ENCODE peak calls at places on chromosomes 2 and 18, in four cellular contexts. L is stimulated activated effector memory CD8-positive, alpha-beta T cell treated with anti-CD3 and anti-CD28 coated beads, Interleukin-12 subunit alpha, Interleukin-12 subunit beta, amount 100 ng/mL, for 72 hours; K is NAMALWA; U is kidney glomerular epithelial cell. V is an unnamed sample.

GRCh38 chr18:23487738-23488625 is 15.3 kb upstream of the RMC1 start:
- DNase-seq in L (no peak), K (peak; percentile 50), U (no peak), V (no peak)

GRCh38 chr2:157404363-157404762 is 39.5 kb downstream of the CYTIP start:
- DNase-seq in L (no peak), K (peak; percentile 76), U (peak; percentile 72), V (peak; percentile 52)

GRCh38 chr2:71995067-71995665 is 152.5 kb downstream of the CYP26B1 start:
- DNase-seq in L (no peak), K (peak; percentile 43), U (peak; percentile 16), V (no peak)

GRCh38 chr2:226207671-226208070 is 591.9 kb downstream of the IRS1 start:
- DNase-seq in L (no peak), K (no peak), U (no peak), V (no peak)

GRCh38 chr2:43088148-43089073 is 138.0 kb downstream of the ZFP36L2 start:
- DNase-seq in L (no peak), K (no peak), U (peak; percentile 14), V (no peak)

GRCh38 chr2:217939629-217940245 is 63.1 kb downstream of the TNS1 start:
- DNase-seq in L (no peak), K (no peak), U (no peak), V (no peak)

GRCh38 chr2:62297642-62298010 is 101.7 kb downstream of the B3GNT2 start:
- DNase-seq in L (no peak), K (no peak), U (no peak), V (no peak)

GRCh38 chr18:23238651-23239349 is 103.5 kb downstream of the CABLES1 start:
- DNase-seq in L (no peak), K (no peak), U (no peak), V (no peak)

GRCh38 chr2:16034151-16034974 is 94.0 kb downstream of the MYCN start:
- DNase-seq in L (no peak), K (no peak), U (no peak), V (no peak)

GRCh38 chr2:75053484-75054112 is 95.2 kb downstream of the POLE4 start:
- DNase-seq in L (no peak), K (peak; percentile 47), U (peak; percentile 33), V (peak; percentile 32)

GRCh38 chr2:55943466-55943865 is 19.9 kb upstream of the EFEMP1 start:
- DNase-seq in L (no peak), K (no peak), U (no peak), V (no peak)

GRCh38 chr2:196187898-196188458 is 16.6 kb upstream of the STK17B start:
- DNase-seq in L (no peak), K (no peak), U (no peak), V (no peak)

GRCh38 chr2:221943078-221943810 is 355.6 kb downstream of the PAX3 start:
- DNase-seq in L (no peak), K (no peak), U (peak; percentile 34), V (no peak)

GRCh38 chr2:165406053-165406628 is 63.4 kb upstream of the CSRNP3 start:
- DNase-seq in L (no peak), K (no peak), U (no peak), V (no peak)

GRCh38 chr2:105141099-105141614 is 100.4 kb upstream of the GPR45 start:
- DNase-seq in L (no peak), K (no peak), U (no peak), V (no peak)

GRCh38 chr2:210558708-210559107 is 2.3 kb downstream of the CPS1 start:
- DNase-seq in L (no peak), K (no peak), U (peak; percentile 8), V (no peak)

GRCh38 chr2:60759654-60760053 is 3.6 kb downstream of the PAPOLG start:
- DNase-seq in L (no peak), K (no peak), U (no peak), V (no peak)

GRCh38 chr18:24964213-24964612 is 387.8 kb downstream of the ZNF521 start:
- DNase-seq in L (no peak), K (peak; percentile 86), U (no peak), V (no peak)

GRCh38 chr18:21458322-21458721 is 142.2 kb downstream of the ESCO1 start:
- DNase-seq in L (no peak), K (no peak), U (no peak), V (no peak)

GRCh38 chr2:12451726-12452125 is 265.0 kb upstream of the TRIB2 start:
- DNase-seq in L (no peak), K (no peak), U (no peak), V (no peak)

GRCh38 chr2:72138011-72138881 is 9.4 kb downstream of the CYP26B1 start:
- DNase-seq in L (no peak), K (no peak), U (no peak), V (no peak)

GRCh38 chr18:40904295-40904694 is 1050.7 kb upstream of the PIK3C3 start:
- DNase-seq in L (no peak), K (no peak), U (no peak), V (no peak)

GRCh38 chr2:238916875-238917590 is 69.1 kb downstream of the TWIST2 start:
- DNase-seq in L (no peak), K (no peak), U (no peak), V (no peak)

GRCh38 chr2:31207790-31208189 is 9.5 kb downstream of the CAPN14 start:
- DNase-seq in L (no peak), K (no peak), U (no peak), V (no peak)

GRCh38 chr18:44497757-44498490 is 182.8 kb upstream of the SETBP1 start:
- DNase-seq in L (no peak), K (no peak), U (no peak), V (no peak)

GRCh38 chr2:28507806-28508764 is 12.2 kb downstream of the PLB1 start:
- DNase-seq in L (peak; percentile 22), K (no peak), U (peak; percentile 89), V (no peak)

GRCh38 chr18:4455113-4455811 is at the start of gene DLGAP1:
- DNase-seq in L (no peak), K (no peak), U (no peak), V (no peak)

GRCh38 chr2:48983556-48983955 is 170.8 kb downstream of the FSHR start:
- DNase-seq in L (no peak), K (no peak), U (no peak), V (no peak)

GRCh38 chr2:49796221-49796705 is 641.9 kb upstream of the FSHR start:
- DNase-seq in L (no peak), K (no peak), U (no peak), V (no peak)

GRCh38 chr2:232376713-232377112 is 1.8 kb upstream of the ALPP start:
- DNase-seq in L (no peak), K (no peak), U (no peak), V (no peak)

GRCh38 chr2:168889635-168890005 is 610 bp downstream of the SPC25 start:
- DNase-seq in L (no peak), K (peak; percentile 20), U (no peak), V (no peak)

V was measured in GM18507.